ENCODE peak calls at places on chromosome 20, in nine cellular contexts. W, D, K, G, B, X, L, E and N are unnamed samples.

GRCh38 chr20:46108435-46108841 is 9.7 kb upstream of the CD40 start:
- DNase-seq in W (peak), D (no peak), K (no peak), G (no peak), B (no peak), X (no peak), L (no peak), E (no peak), N (no peak)

GRCh38 chr20:48921883-48922867 is 664 bp downstream of the ARFGEF2 start:
- DNase-seq in W (peak), D (peak), K (no peak), G (peak), B (no peak), X (no peak), L (no peak), E (no peak), N (no peak)

GRCh38 chr20:58721951-58722371 is 29.4 kb downstream of the NPEPL1 start:
- DNase-seq in W (no peak), D (no peak), K (no peak), G (no peak), B (no peak), X (no peak), L (no peak), E (no peak), N (no peak)

GRCh38 chr20:59158673-59159072 is 4.9 kb upstream of the ZNF831 start:
- DNase-seq in W (no peak), D (no peak), K (no peak), G (no peak), B (no peak), X (no peak), L (no peak), E (no peak), N (no peak)

GRCh38 chr20:62235001-62235776 is 3.1 kb upstream of the OSBPL2 start:
- DNase-seq in W (no peak), D (no peak), K (no peak), G (no peak), B (no peak), X (no peak), L (no peak), E (peak), N (no peak)

GRCh38 chr20:32574296-32575226 is 10.6 kb downstream of the NOL4L start:
- DNase-seq in W (no peak), D (peak), K (no peak), G (peak), B (peak), X (no peak), L (peak), E (no peak), N (no peak)

GRCh38 chr20:59961423-59961822 is 3.2 kb downstream of the CDH26 start:
- DNase-seq in W (no peak), D (no peak), K (no peak), G (no peak), B (no peak), X (no peak), L (no peak), E (no peak), N (no peak)

GRCh38 chr20:43558412-43559146 is at the start of gene SGK2:
- DNase-seq in W (no peak), D (peak), K (no peak), G (peak), B (no peak), X (no peak), L (no peak), E (no peak), N (no peak)

GRCh38 chr20:57408131-57408530 is 16.9 kb downstream of the RBM38 start:
- DNase-seq in W (no peak), D (no peak), K (no peak), G (no peak), B (no peak), X (no peak), L (no peak), E (peak), N (no peak)

GRCh38 chr20:34907616-34908469 is 31.4 kb downstream of the ACSS2 start:
- DNase-seq in W (peak), D (peak), K (no peak), G (peak), B (peak), X (peak), L (peak), E (peak), N (peak)

GRCh38 chr20:45017859-45018258 is 51.5 kb downstream of the STK4 start:
- DNase-seq in W (no peak), D (peak), K (no peak), G (peak), B (no peak), X (no peak), L (no peak), E (no peak), N (no peak)